ENCODE peak calls at places on chromosomes 13 and 19, in six cellular contexts. P, A, J, S, U and D are unnamed samples. For H3K4me1, the result is how much of the 10 kb centered on the place peaks cover.

GRCh38 chr13:79604752-79605151 is 123.8 kb downstream of the NDFIP2 start:
- DNase-seq in J (no peak), S (no peak), P (no peak), U (peak), A (peak), D (no peak)

GRCh38 chr19:35162471-35163326 is 8.2 kb downstream of the FXYD5 start:
- DNase-seq in P (no peak), A (no peak), S (no peak), U (peak), J (no peak), D (no peak)

GRCh38 chr19:53876651-53877224 is 5.3 kb upstream of the PRKCG start:
- DNase-seq in A (no peak), P (no peak), S (no peak), U (no peak), J (no peak), D (no peak)

GRCh38 chr19:27709496-27709895 is 1503.5 kb downstream of the UQCRFS1 start:
- DNase-seq in U (no peak), J (no peak), S (no peak), A (no peak), P (no peak), D (no peak)

GRCh38 chr13:27516103-27516502 is 65.7 kb upstream of the MTIF3 start:
- DNase-seq in A (no peak), U (peak), P (no peak), J (no peak), S (no peak), D (no peak)

GRCh38 chr13:113446488-113446854 is 6.8 kb downstream of the ADPRHL1 start:
- DNase-seq in U (no peak), A (no peak), S (no peak), P (no peak), J (no peak), D (no peak)

GRCh38 chr13:49366841-49367240 is 77.0 kb downstream of the CAB39L start:
- DNase-seq in J (no peak), S (no peak), P (no peak), A (no peak), U (no peak), D (no peak)

GRCh38 chr19:2607712-2608601 is 94.5 kb downstream of the GNG7 start:
- DNase-seq in S (no peak), U (no peak), A (no peak), J (no peak), P (no peak), D (no peak)

GRCh38 chr13:73757471-73758233 is 376.6 kb downstream of the KLF12 start:
- DNase-seq in P (no peak), S (no peak), A (no peak), U (no peak), J (no peak), D (no peak)
- H3K4me1 ChIP-seq in P (under half), S (under half), A (under half), U (under half), J (under half), D (under half)

DNA sequence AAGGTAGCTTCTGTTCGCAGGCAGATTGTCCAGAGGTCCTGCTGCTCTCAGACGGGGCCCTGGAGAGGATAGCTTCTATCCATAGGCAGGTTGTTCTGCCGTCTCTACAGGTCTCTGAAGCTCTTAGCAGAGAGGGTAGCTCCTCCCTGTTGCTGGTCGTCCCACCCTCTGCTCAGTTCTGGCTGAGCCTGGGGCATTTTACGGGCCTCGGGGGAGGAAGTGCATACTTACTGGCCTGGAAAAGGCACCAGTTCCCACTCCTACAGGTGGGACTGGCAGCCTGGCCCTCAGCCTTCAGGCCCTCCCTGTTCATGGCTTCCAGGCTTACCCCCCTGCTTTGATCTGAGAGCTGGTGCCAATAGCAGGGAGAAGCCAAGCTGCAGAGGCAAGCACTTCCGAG is 42.3 kb downstream of the USPL1 start:
- DNase-seq in P (no peak), S (no peak), U (peak), J (no peak), A (no peak), D (no peak)
- H3K27ac ChIP-seq in P (no peak), S (no peak), U (no peak), J (no peak), A (no peak), D (no peak)

GRCh38 chr19:45133661-45134060 is 27.1 kb downstream of the NKPD1 start:
- DNase-seq in A (no peak), J (no peak), S (no peak), P (no peak), U (no peak), D (no peak)

GRCh38 chr19:45130236-45130635 is 30.5 kb downstream of the NKPD1 start:
- DNase-seq in P (no peak), U (no peak), J (no peak), S (no peak), A (no peak), D (no peak)

GRCh38 chr19:45128806-45129205 is 32.0 kb downstream of the NKPD1 start:
- DNase-seq in J (no peak), U (no peak), S (no peak), A (no peak), P (no peak), D (no peak)

GRCh38 chr19:45128109-45128508 is 32.7 kb downstream of the NKPD1 start:
- DNase-seq in U (no peak), J (no peak), A (no peak), S (no peak), P (no peak), D (no peak)

GRCh38 chr19:45130888-45131615 is 29.7 kb downstream of the NKPD1 start:
- DNase-seq in S (no peak), J (no peak), U (peak), A (peak), P (no peak), D (peak)
- TF ChIP-seq CTCF in S (peak), J (peak), U (peak), A (no peak), P (no peak), D (peak)

GRCh38 chr13:103030776-103031175 is 35.4 kb downstream of the SLC10A2 start:
- DNase-seq in J (no peak), U (no peak), S (no peak), P (no peak), A (no peak), D (no peak)

GRCh38 chr13:103036268-103036667 is 29.9 kb downstream of the SLC10A2 start:
- DNase-seq in S (no peak), J (no peak), P (no peak), U (no peak), A (no peak), D (no peak)

GRCh38 chr13:103029798-103030197 is 36.4 kb downstream of the SLC10A2 start:
- DNase-seq in P (no peak), U (no peak), S (no peak), A (no peak), J (no peak), D (no peak)

GRCh38 chr13:103031332-103031873 is 34.8 kb downstream of the SLC10A2 start:
- DNase-seq in P (no peak), U (peak), A (no peak), S (no peak), J (no peak), D (no peak)

DNA sequence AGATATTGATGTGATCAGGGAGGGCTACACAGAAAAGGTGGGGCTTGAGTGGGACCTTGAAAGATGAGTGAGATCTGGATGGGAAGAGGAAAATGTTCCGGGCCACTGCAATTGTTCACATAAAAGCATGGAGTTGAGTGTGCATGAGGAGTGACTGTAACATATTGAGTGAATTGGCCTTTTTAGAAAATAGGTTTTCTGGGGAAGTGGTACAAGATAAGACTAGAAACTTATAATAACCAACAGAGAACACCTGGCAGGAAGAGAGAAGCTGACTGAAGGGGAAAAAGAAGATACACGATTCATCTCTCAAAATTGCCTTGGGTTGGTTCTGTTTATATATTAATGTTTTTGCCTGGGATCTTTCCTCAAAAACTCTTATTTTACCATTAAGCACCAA is 32.2 kb downstream of the SLC10A2 start:
- DNase-seq in P (no peak), S (no peak), U (no peak), J (no peak), A (no peak), D (no peak)
- H3K4me1 ChIP-seq in P (under half), S (under half), U (under half), J (under half), A (under half), D (under half)

GRCh38 chr19:4879041-4879440 is 11.6 kb upstream of the PLIN3 start:
- DNase-seq in P (no peak), U (no peak), A (no peak), J (no peak), S (no peak), D (no peak)

GRCh38 chr19:4873930-4874329 is 6.5 kb upstream of the PLIN3 start:
- DNase-seq in J (no peak), S (no peak), P (no peak), U (no peak), A (no peak), D (no peak)

GRCh38 chr19:4877753-4878490 is 10.5 kb upstream of the PLIN3 start:
- DNase-seq in J (peak), U (no peak), S (no peak), A (no peak), P (no peak), D (no peak)

GRCh38 chr19:4878491-4878968 is 11.1 kb upstream of the PLIN3 start:
- DNase-seq in A (no peak), P (no peak), S (no peak), U (no peak), J (peak), D (no peak)
- H3K27ac ChIP-seq in A (no peak), P (no peak), S (no peak), U (peak), J (peak), D (no peak)

GRCh38 chr13:66623129-66623528 is 607.0 kb downstream of the PCDH9 start:
- DNase-seq in S (no peak), A (no peak), P (no peak), J (no peak), U (no peak), D (no peak)

GRCh38 chr13:66612983-66613382 is 617.2 kb downstream of the PCDH9 start:
- DNase-seq in P (no peak), S (no peak), A (no peak), J (no peak), U (no peak), D (no peak)

GRCh38 chr13:66624302-66624701 is 605.8 kb downstream of the PCDH9 start:
- DNase-seq in P (no peak), J (no peak), A (no peak), U (no peak), S (no peak), D (no peak)

GRCh38 chr13:66617786-66618185 is 612.4 kb downstream of the PCDH9 start:
- DNase-seq in U (no peak), P (no peak), A (no peak), S (no peak), J (no peak), D (no peak)

GRCh38 chr13:66618702-66619101 is 611.4 kb downstream of the PCDH9 start:
- DNase-seq in J (no peak), S (no peak), P (no peak), U (peak), A (peak), D (no peak)
- TF ChIP-seq CTCF in J (peak), S (peak), P (no peak), U (peak), A (peak), D (peak)

GRCh38 chr19:6061420-6062130 is 48.7 kb downstream of the RFX2 start:
- DNase-seq in P (no peak), U (no peak), J (no peak), S (peak), A (peak), D (no peak)
- H3K4me1 ChIP-seq in P (half or more), U (half or more), J (half or more), S (under half), A (half or more), D (half or more)

GRCh38 chr19:46784262-46785053 is 3.9 kb downstream of the SLC1A5 start:
- DNase-seq in P (no peak), U (peak), S (peak), A (peak), J (peak), D (peak)

GRCh38 chr19:46785980-46786235 is 2.5 kb downstream of the SLC1A5 start:
- DNase-seq in S (no peak), U (no peak), A (no peak), P (no peak), J (no peak), D (no peak)

GRCh38 chr19:46783670-46784069 is 4.7 kb downstream of the SLC1A5 start:
- DNase-seq in J (no peak), U (no peak), A (no peak), S (no peak), P (no peak), D (no peak)

GRCh38 chr19:46785054-46785979 is 3.1 kb downstream of the SLC1A5 start:
- DNase-seq in A (no peak), S (no peak), J (no peak), P (no peak), U (no peak), D (no peak)

GRCh38 chr19:46782355-46783019 is 5.9 kb downstream of the SLC1A5 start:
- DNase-seq in P (no peak), U (no peak), J (no peak), A (no peak), S (no peak), D (no peak)
- H3K27ac ChIP-seq in P (peak), U (no peak), J (no peak), A (no peak), S (no peak), D (peak)